ENCODE peak calls at places on chromosome 7, in five cellular contexts. One of them, this sample, is unnamed.
A peak's percentile ranks its signal among the peaks of the same experiment; 100 is the strongest.

GRCh38 chr7:36459236-36459960 is 69.7 kb downstream of the ANLN start:
- ATAC-seq in GM12878: no peak
- ATAC-seq in HepG2: no peak
- ATAC-seq in Panc1: peak; percentile 23
- ATAC-seq in upper lobe of left lung: no peak
- ATAC-seq in this sample: no peak

GRCh38 chr7:5514440-5515035 is 90.9 kb upstream of the TNRC18 start:
- ATAC-seq in HepG2: peak; percentile 2
- ATAC-seq in Panc1: peak; percentile 12
- ATAC-seq in upper lobe of left lung: no peak
- ATAC-seq in GM12878: no peak
- ATAC-seq in this sample: no peak

GRCh38 chr7:151485006-151485732 is 34.5 kb downstream of the RHEB start:
- ATAC-seq in upper lobe of left lung: peak; percentile 57
- ATAC-seq in GM12878: peak; percentile 49
- ATAC-seq in Panc1: no peak
- ATAC-seq in HepG2: no peak
- ATAC-seq in this sample: no peak

GRCh38 chr7:86207740-86208139 is 436.0 kb upstream of the GRM3 start:
- ATAC-seq in GM12878: no peak
- ATAC-seq in Panc1: no peak
- ATAC-seq in HepG2: no peak
- ATAC-seq in upper lobe of left lung: no peak
- ATAC-seq in this sample: peak; percentile 28

GRCh38 chr7:64541438-64542359 is 21.2 kb downstream of the ZNF680 start:
- ATAC-seq in GM12878: peak; percentile 66
- ATAC-seq in HepG2: no peak
- ATAC-seq in Panc1: peak; percentile 99
- ATAC-seq in upper lobe of left lung: peak; percentile 60
- ATAC-seq in this sample: peak; percentile 43

GRCh38 chr7:108442039-108442568 is 14.1 kb downstream of the NRCAM start:
- ATAC-seq in upper lobe of left lung: no peak
- ATAC-seq in GM12878: no peak
- ATAC-seq in HepG2: no peak
- ATAC-seq in Panc1: no peak
- ATAC-seq in this sample: no peak

GRCh38 chr7:134388336-134389019 is 70.4 kb downstream of the AKR1B1 start:
- ATAC-seq in upper lobe of left lung: no peak
- ATAC-seq in Panc1: no peak
- ATAC-seq in HepG2: no peak
- ATAC-seq in GM12878: no peak
- ATAC-seq in this sample: no peak

GRCh38 chr7:75639893-75640600 is 98.7 kb downstream of the HIP1 start:
- ATAC-seq in HepG2: peak; percentile 16
- ATAC-seq in Panc1: peak; percentile 32
- ATAC-seq in GM12878: no peak
- ATAC-seq in upper lobe of left lung: peak; percentile 12
- ATAC-seq in this sample: no peak

GRCh38 chr7:73869011-73869785 is 8.2 kb downstream of the TMEM270 start:
- ATAC-seq in upper lobe of left lung: peak; percentile 8
- ATAC-seq in Panc1: no peak
- ATAC-seq in GM12878: no peak
- ATAC-seq in HepG2: no peak
- ATAC-seq in this sample: peak; percentile 65

GRCh38 chr7:118664498-118664897 is 440.0 kb downstream of the ANKRD7 start:
- ATAC-seq in HepG2: no peak
- ATAC-seq in upper lobe of left lung: no peak
- ATAC-seq in GM12878: no peak
- ATAC-seq in Panc1: no peak
- ATAC-seq in this sample: no peak

GRCh38 chr7:90212149-90212495 is 582 bp downstream of the STEAP2 start:
- ATAC-seq in Panc1: no peak
- ATAC-seq in upper lobe of left lung: no peak
- ATAC-seq in GM12878: no peak
- ATAC-seq in HepG2: peak; percentile 19
- ATAC-seq in this sample: no peak

GRCh38 chr7:49229246-49229645 is 304.9 kb downstream of the CDC14C start:
- ATAC-seq in HepG2: no peak
- ATAC-seq in upper lobe of left lung: no peak
- ATAC-seq in Panc1: no peak
- ATAC-seq in GM12878: no peak
- ATAC-seq in this sample: no peak

GRCh38 chr7:7617550-7617949 is 23.0 kb upstream of the UMAD1 start:
- ATAC-seq in upper lobe of left lung: no peak
- ATAC-seq in Panc1: no peak
- ATAC-seq in HepG2: no peak
- ATAC-seq in GM12878: no peak
- ATAC-seq in this sample: no peak

GRCh38 chr7:145681646-145682045 is 435.0 kb upstream of the CNTNAP2 start:
- ATAC-seq in GM12878: no peak
- ATAC-seq in HepG2: no peak
- ATAC-seq in upper lobe of left lung: no peak
- ATAC-seq in Panc1: no peak
- ATAC-seq in this sample: no peak

GRCh38 chr7:44277851-44278250 is 47.5 kb downstream of the CAMK2B start:
- ATAC-seq in Panc1: no peak
- ATAC-seq in HepG2: no peak
- ATAC-seq in GM12878: no peak
- ATAC-seq in upper lobe of left lung: no peak
- ATAC-seq in this sample: no peak

DNA sequence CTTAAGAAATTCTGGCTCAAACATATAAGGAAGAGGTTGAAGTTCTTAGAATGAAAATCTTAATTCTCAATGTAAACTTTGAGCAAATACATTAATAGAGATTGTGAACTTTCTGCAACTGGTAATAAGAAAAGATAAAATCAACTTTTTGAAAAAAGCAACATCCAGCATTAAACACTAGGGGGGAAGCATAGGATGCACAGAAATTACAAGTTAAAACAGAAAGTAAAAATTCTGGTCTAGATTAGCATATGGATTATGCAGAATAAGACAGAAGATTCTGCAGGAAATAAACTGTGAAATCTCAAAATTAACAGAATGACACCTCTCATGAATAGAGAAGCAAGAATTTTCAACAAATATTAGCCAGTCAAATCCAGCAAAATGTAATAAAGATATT is 38.0 kb upstream of the CAV2 start:
- ATAC-seq in upper lobe of left lung: no peak
- ATAC-seq in Panc1: no peak
- ATAC-seq in GM12878: no peak
- ATAC-seq in HepG2: no peak
- ATAC-seq in this sample: no peak
- TF ChIP-seq CTCF in upper lobe of left lung: no peak
- TF ChIP-seq CTCF in Panc1: no peak
- TF ChIP-seq CTCF in GM12878: peak; percentile 9
- TF ChIP-seq CTCF in HepG2: no peak
- TF ChIP-seq CTCF in this sample: no peak

GRCh38 chr7:52569151-52569550 is 466.3 kb upstream of the POM121L12 start:
- ATAC-seq in HepG2: no peak
- ATAC-seq in upper lobe of left lung: no peak
- ATAC-seq in Panc1: no peak
- ATAC-seq in GM12878: no peak
- ATAC-seq in this sample: no peak

DNA sequence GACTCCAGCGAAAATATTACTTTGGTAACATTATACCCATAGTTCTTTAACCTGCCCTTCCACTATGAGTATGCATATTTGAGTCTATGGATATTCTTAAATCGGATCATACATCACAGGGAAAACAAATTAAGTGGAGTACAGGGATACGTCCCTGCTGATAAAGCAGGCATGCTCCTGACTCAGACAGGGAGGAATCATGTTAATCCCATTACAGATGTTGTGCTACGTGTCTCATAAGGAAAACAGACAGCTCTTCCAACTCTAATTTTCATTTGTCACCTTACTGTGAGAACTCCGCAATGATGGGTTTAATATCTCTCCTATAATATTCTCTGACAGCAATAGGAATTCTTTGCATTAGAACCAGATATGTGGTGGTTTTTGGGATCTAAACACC is 469.5 kb upstream of the POM121L12 start:
- ATAC-seq in upper lobe of left lung: no peak
- ATAC-seq in HepG2: no peak
- ATAC-seq in GM12878: no peak
- ATAC-seq in Panc1: no peak
- ATAC-seq in this sample: no peak
- TF ChIP-seq POLR2AphosphoS5 in upper lobe of left lung: no peak
- TF ChIP-seq POLR2AphosphoS5 in HepG2: no peak
- TF ChIP-seq POLR2AphosphoS5 in GM12878: no peak
- TF ChIP-seq POLR2AphosphoS5 in Panc1: no peak
- TF ChIP-seq POLR2AphosphoS5 in this sample: no peak

GRCh38 chr7:28037220-28038010 is 143.2 kb downstream of the JAZF1 start:
- ATAC-seq in HepG2: no peak
- ATAC-seq in upper lobe of left lung: peak; percentile 86
- ATAC-seq in GM12878: peak; percentile 91
- ATAC-seq in Panc1: peak; percentile 92
- ATAC-seq in this sample: peak; percentile 93
- H3K4me3 ChIP-seq in HepG2: no peak overlapping the region
- H3K4me3 ChIP-seq in upper lobe of left lung: no peak overlapping the region
- H3K4me3 ChIP-seq in GM12878: no peak overlapping the region
- H3K4me3 ChIP-seq in Panc1: no peak overlapping the region
- H3K4me3 ChIP-seq in this sample: no peak overlapping the region

GRCh38 chr7:139109188-139109982 is at the start of gene ZC3HAV1:
- ATAC-seq in upper lobe of left lung: peak; percentile 96
- ATAC-seq in Panc1: peak; percentile 91
- ATAC-seq in HepG2: peak; percentile 93
- ATAC-seq in GM12878: peak; percentile 78
- ATAC-seq in this sample: peak; percentile 92
- TF ChIP-seq CTCF in upper lobe of left lung: peak; percentile 14
- TF ChIP-seq CTCF in Panc1: no peak
- TF ChIP-seq CTCF in HepG2: no peak
- TF ChIP-seq CTCF in GM12878: no peak
- TF ChIP-seq CTCF in this sample: peak; percentile 23

This sample was measured in gastroesophageal sphincter.